ENCODE peak calls at places on chromosome 15, in ten cellular contexts. P is T-helper 1 cell; X is T-cell; Q is C1 segment of cervical spinal cord; R is AG08396; Y is naive thymus-derived CD8-positive, alpha-beta T cell; W is GM23338; B is activated CD8-positive, alpha-beta memory T cell treated with anti-CD3 and anti-CD28 coated beads for 24 hours; F is NCI-H2029; O is HCT116. Z is an unnamed sample.

GRCh38 chr15:69724331-69724730 is 271.7 kb downstream of the RPLP1 start:
- DNase-seq in P (no peak), X (no peak), Q (no peak), R (no peak), Y (no peak), W (no peak), B (no peak), F (no peak), O (no peak), Z (no peak)

GRCh38 chr15:63523306-63523990 is 19.1 kb downstream of the USP3 start:
- DNase-seq in P (no peak), X (no peak), Q (no peak), R (no peak), Y (no peak), W (no peak), B (no peak), F (no peak), O (no peak), Z (no peak)

GRCh38 chr15:35481992-35482391 is 64.0 kb downstream of the DPH6 start:
- DNase-seq in P (no peak), X (no peak), Q (no peak), R (peak; percentile 10), Y (no peak), W (peak; percentile 16), B (no peak), F (no peak), O (peak; percentile 85), Z (no peak)

GRCh38 chr15:70322051-70322668 is 224.4 kb upstream of the TLE3 start:
- DNase-seq in P (no peak), X (no peak), Q (no peak), R (no peak), Y (no peak), W (no peak), B (no peak), F (no peak), O (no peak), Z (no peak)

GRCh38 chr15:33021806-33022389 is 172.6 kb downstream of the FMN1 start:
- DNase-seq in P (no peak), X (no peak), Q (no peak), R (peak; percentile 65), Y (peak; percentile 4), W (peak; percentile 78), B (no peak), F (peak; percentile 34), O (peak; percentile 47), Z (no peak)

GRCh38 chr15:64478863-64479262 is 18.5 kb downstream of the ZNF609 start:
- DNase-seq in P (no peak), X (no peak), Q (no peak), R (no peak), Y (no peak), W (no peak), B (no peak), F (no peak), O (no peak), Z (no peak)

GRCh38 chr15:54687628-54688027 is 509.1 kb downstream of the RSL24D1 start:
- DNase-seq in P (no peak), X (no peak), Q (no peak), R (no peak), Y (no peak), W (no peak), B (no peak), F (no peak), O (no peak), Z (no peak)

GRCh38 chr15:33007295-33007855 is 187.1 kb downstream of the FMN1 start:
- DNase-seq in P (no peak), X (no peak), Q (no peak), R (no peak), Y (no peak), W (peak; percentile 68), B (no peak), F (no peak), O (peak; percentile 35), Z (no peak)

GRCh38 chr15:59335197-59335786 is 37.4 kb downstream of the MYO1E start:
- DNase-seq in P (no peak), X (no peak), Q (no peak), R (no peak), Y (no peak), W (no peak), B (no peak), F (no peak), O (no peak), Z (no peak)

GRCh38 chr15:73983211-73983727 is 8.8 kb downstream of the STOML1 start:
- DNase-seq in P (no peak), X (no peak), Q (no peak), R (peak; percentile 76), Y (no peak), W (no peak), B (no peak), F (no peak), O (peak; percentile 24), Z (no peak)

GRCh38 chr15:28975766-28976179 is 90.0 kb downstream of the APBA2 start:
- DNase-seq in P (no peak), X (peak; percentile 74), Q (peak; percentile 19), R (peak; percentile 45), Y (peak; percentile 84), W (peak; percentile 85), B (peak; percentile 84), F (peak; percentile 33), O (peak; percentile 39), Z (peak; percentile 56)

GRCh38 chr15:45377630-45378148 is 655 bp downstream of the GATM start:
- DNase-seq in P (no peak), X (no peak), Q (peak; percentile 69), R (no peak), Y (no peak), W (peak; percentile 52), B (peak; percentile 59), F (no peak), O (no peak), Z (no peak)

GRCh38 chr15:61916104-61916503 is 144.1 kb downstream of the VPS13C start:
- DNase-seq in P (no peak), X (no peak), Q (no peak), R (peak; percentile 18), Y (no peak), W (no peak), B (no peak), F (no peak), O (no peak), Z (no peak)

GRCh38 chr15:88615303-88616107 is 5.6 kb upstream of the AEN start:
- DNase-seq in P (no peak), X (no peak), Q (no peak), R (no peak), Y (no peak), W (peak; percentile 75), B (no peak), F (no peak), O (no peak), Z (no peak)

GRCh38 chr15:96268421-96269204 is 61.9 kb upstream of the NR2F2 start:
- DNase-seq in P (no peak), X (no peak), Q (no peak), R (peak; percentile 12), Y (no peak), W (peak; percentile 58), B (no peak), F (no peak), O (no peak), Z (no peak)

GRCh38 chr15:40939909-40940801 is 11.0 kb downstream of the DLL4 start:
- DNase-seq in P (no peak), X (no peak), Q (no peak), R (no peak), Y (no peak), W (no peak), B (no peak), F (no peak), O (no peak), Z (no peak)

GRCh38 chr15:77311618-77312398 is 108.1 kb downstream of the PEAK1 start:
- DNase-seq in P (no peak), X (no peak), Q (no peak), R (no peak), Y (no peak), W (no peak), B (no peak), F (no peak), O (no peak), Z (no peak)

GRCh38 chr15:87736921-87737389 is 519.6 kb downstream of the NTRK3 start:
- DNase-seq in P (no peak), X (no peak), Q (no peak), R (no peak), Y (peak; percentile 5), W (no peak), B (no peak), F (no peak), O (no peak), Z (peak; percentile 9)

GRCh38 chr15:66936864-66937245 is 128.5 kb upstream of the SMAD3 start:
- DNase-seq in P (no peak), X (no peak), Q (no peak), R (no peak), Y (no peak), W (no peak), B (no peak), F (no peak), O (no peak), Z (no peak)